ENCODE peak calls at places on chromosomes 1 and 21, in five cellular contexts. R is heart right ventricle; M is stimulated activated CD4-positive, alpha-beta T cell treated with anti-CD3 and anti-CD28 coated beads, TNF-alpha, amount 100 ng/mL, for 1 hour; X is cardiac fibroblast; B is tibial artery. A is an unnamed sample.
A peak's percentile ranks its signal among the peaks of the same experiment; 100 is the strongest.

GRCh38 chr1:38018864-38019343 is 6.4 kb downstream of the UTP11 start:
- DNase-seq in R (no peak), M (no peak), X (peak; percentile 60), B (no peak), A (no peak)

GRCh38 chr1:85734961-85735360 is 26.7 kb upstream of the ZNHIT6 start:
- DNase-seq in R (no peak), M (no peak), X (no peak), B (no peak), A (no peak)

GRCh38 chr1:156959414-156959813 is 39.0 kb downstream of the LRRC71 start:
- DNase-seq in R (no peak), M (no peak), X (no peak), B (no peak), A (no peak)

GRCh38 chr1:111920221-111921024 is 69.0 kb downstream of the KCND3 start:
- DNase-seq in R (no peak), M (no peak), X (peak; percentile 6), B (peak; percentile 84), A (no peak)

GRCh38 chr1:183155939-183156338 is 30.1 kb upstream of the LAMC2 start:
- DNase-seq in R (no peak), M (no peak), X (no peak), B (no peak), A (no peak)

GRCh38 chr1:246695666-246696065 is 28.5 kb upstream of the SCCPDH start:
- DNase-seq in R (no peak), M (no peak), X (no peak), B (no peak), A (no peak)

GRCh38 chr1:7561331-7561921 is 209.7 kb upstream of the VAMP3 start:
- DNase-seq in R (no peak), M (no peak), X (no peak), B (no peak), A (peak; percentile 67)

GRCh38 chr1:44826375-44827196 is 16.5 kb downstream of the PTCH2 start:
- DNase-seq in R (peak; percentile 66), M (no peak), X (no peak), B (peak; percentile 87), A (no peak)

GRCh38 chr1:24503003-24503751 is 541 bp downstream of the RCAN3 start:
- DNase-seq in R (peak; percentile 27), M (no peak), X (no peak), B (no peak), A (no peak)

GRCh38 chr1:64459743-64460142 is 10.2 kb upstream of the CACHD1 start:
- DNase-seq in R (no peak), M (no peak), X (no peak), B (no peak), A (no peak)

GRCh38 chr1:15737324-15738319 is 1.6 kb downstream of the SLC25A34 start:
- DNase-seq in R (no peak), M (no peak), X (no peak), B (peak; percentile 65), A (no peak)

GRCh38 chr1:228039504-228039903 is 32.7 kb downstream of the WNT3A start:
- DNase-seq in R (no peak), M (no peak), X (no peak), B (peak; percentile 55), A (no peak)

GRCh38 chr1:56710646-56711045 is 65.5 kb downstream of the PRKAA2 start:
- DNase-seq in R (no peak), M (no peak), X (peak; percentile 79), B (no peak), A (no peak)

GRCh38 chr1:50492142-50492541 is 68.9 kb upstream of the DMRTA2 start:
- DNase-seq in R (no peak), M (no peak), X (no peak), B (no peak), A (no peak)

GRCh38 chr1:29240400-29240837 is 4.1 kb downstream of the PTPRU start:
- DNase-seq in R (no peak), M (no peak), X (no peak), B (no peak), A (peak; percentile 67)

GRCh38 chr1:222167111-222167510 is 380.8 kb downstream of the HHIPL2 start:
- DNase-seq in R (peak; percentile 16), M (no peak), X (peak; percentile 86), B (no peak), A (peak; percentile 77)

GRCh38 chr1:22613951-22614350 is 22.5 kb upstream of the C1QA start:
- DNase-seq in R (no peak), M (no peak), X (no peak), B (no peak), A (peak; percentile 83)

GRCh38 chr1:193569696-193570269 is 383.4 kb upstream of the B3GALT2 start:
- DNase-seq in R (no peak), M (no peak), X (peak; percentile 73), B (no peak), A (no peak)

GRCh38 chr1:89407355-89407754 is 43.5 kb downstream of the GBP6 start:
- DNase-seq in R (no peak), M (no peak), X (peak; percentile 34), B (no peak), A (no peak)

GRCh38 chr1:153509729-153510354 is 25.9 kb downstream of the S100A6 start:
- DNase-seq in R (peak; percentile 30), M (peak; percentile 18), X (peak; percentile 59), B (no peak), A (peak; percentile 86)

GRCh38 chr1:77030401-77031100 is 163.3 kb downstream of the ST6GALNAC5 start:
- DNase-seq in R (no peak), M (no peak), X (no peak), B (no peak), A (no peak)

GRCh38 chr21:45253180-45253579 is 34.5 kb downstream of the POFUT2 start:
- DNase-seq in R (no peak), M (no peak), X (peak; percentile 26), B (no peak), A (no peak)

GRCh38 chr21:44996501-44996921 is 56.7 kb downstream of the SLX9 start:
- DNase-seq in R (no peak), M (no peak), X (no peak), B (peak; percentile 64), A (no peak)

GRCh38 chr1:196063307-196063706 is 544.9 kb downstream of the KCNT2 start:
- DNase-seq in R (no peak), M (no peak), X (peak; percentile 16), B (no peak), A (no peak)

GRCh38 chr1:156627313-156627880 is 8.2 kb downstream of the HAPLN2 start:
- DNase-seq in R (no peak), M (no peak), X (peak; percentile 61), B (no peak), A (no peak)

GRCh38 chr1:27934818-27935549 is at the start of gene SMPDL3B:
- DNase-seq in R (no peak), M (no peak), X (no peak), B (no peak), A (no peak)

GRCh38 chr1:22203335-22203734 is 60.4 kb upstream of the WNT4 start:
- DNase-seq in R (no peak), M (no peak), X (no peak), B (no peak), A (no peak)

GRCh38 chr1:246176126-246177024 is 330.7 kb downstream of the SMYD3 start:
- DNase-seq in R (no peak), M (no peak), X (peak; percentile 29), B (no peak), A (no peak)

GRCh38 chr1:106037526-106037925 is 1018.9 kb upstream of the PRMT6 start:
- DNase-seq in R (no peak), M (no peak), X (no peak), B (no peak), A (no peak)

GRCh38 chr1:52189898-52190480 is 48.1 kb downstream of the ZFYVE9 start:
- DNase-seq in R (no peak), M (no peak), X (no peak), B (no peak), A (no peak)

GRCh38 chr21:43772368-43772870 is 3.7 kb downstream of the CSTB start:
- DNase-seq in R (no peak), M (no peak), X (no peak), B (no peak), A (no peak)

GRCh38 chr1:34985063-34985770 is at the start of gene TMEM35B:
- DNase-seq in R (peak; percentile 80), M (peak; percentile 35), X (peak; percentile 55), B (peak; percentile 87), A (peak; percentile 70)

GRCh38 chr1:179591592-179592580 is at the start of gene TDRD5:
- DNase-seq in R (no peak), M (no peak), X (no peak), B (no peak), A (peak; percentile 77)

GRCh38 chr1:36707221-36707620 is 224.5 kb upstream of the CSF3R start:
- DNase-seq in R (no peak), M (no peak), X (peak; percentile 0), B (no peak), A (no peak)

GRCh38 chr1:113303252-113303651 is 87.1 kb upstream of the MAGI3 start:
- DNase-seq in R (no peak), M (no peak), X (no peak), B (no peak), A (no peak)

GRCh38 chr1:243470492-243470891 is 214.7 kb downstream of the SDCCAG8 start:
- DNase-seq in R (no peak), M (no peak), X (no peak), B (no peak), A (peak; percentile 48)

GRCh38 chr1:9324246-9325096 is 31.8 kb downstream of the SPSB1 start:
- DNase-seq in R (no peak), M (no peak), X (no peak), B (no peak), A (no peak)

GRCh38 chr1:38444311-38444710 is 397.7 kb upstream of the POU3F1 start:
- DNase-seq in R (no peak), M (no peak), X (no peak), B (no peak), A (no peak)

GRCh38 chr1:116724765-116725375 is 29.4 kb upstream of the CD2 start:
- DNase-seq in R (no peak), M (peak; percentile 55), X (peak; percentile 76), B (no peak), A (peak; percentile 41)

GRCh38 chr1:67648582-67649326 is 36.2 kb upstream of the GADD45A start:
- DNase-seq in R (no peak), M (no peak), X (no peak), B (no peak), A (no peak)